ENCODE peak calls at places on chromosomes 16 and 17, in four cellular contexts. A is NT2/D1, N is HepG2, I is GM12878. O is an unnamed sample.

GRCh38 chr17:79630821-79631639 is 20.2 kb upstream of the RBFOX3 start:
- DNase-seq in A (no peak), I (no peak), N (no peak), O (peak)

GRCh38 chr17:37530420-37530819 is 40.7 kb downstream of the DUSP14 start:
- DNase-seq in A (no peak), I (no peak), N (no peak), O (no peak)

GRCh38 chr16:68229431-68230175 is 6.3 kb downstream of the ESRP2 start:
- DNase-seq in N (peak), I (no peak), A (no peak), O (no peak)

GRCh38 chr17:83122834-83123233 is 43.4 kb downstream of the METRNL start:
- DNase-seq in I (no peak), A (no peak), N (no peak), O (no peak)

GRCh38 chr17:35065880-35066279 is 2.4 kb upstream of the RFFL start:
- DNase-seq in N (no peak), I (no peak), A (no peak), O (no peak)

GRCh38 chr17:57099165-57099564 is 14.1 kb downstream of the AKAP1 start:
- DNase-seq in N (no peak), I (no peak), A (no peak), O (no peak)

GRCh38 chr16:90044111-90044551 is 24.9 kb upstream of the DBNDD1 start:
- DNase-seq in N (peak), A (no peak), I (no peak), O (no peak)

GRCh38 chr17:34639706-34640425 is 60.5 kb downstream of the TMEM132E start:
- DNase-seq in N (no peak), I (no peak), A (no peak), O (no peak)

GRCh38 chr17:45777388-45777787 is 6.7 kb upstream of the CRHR1 start:
- DNase-seq in I (no peak), N (no peak), A (no peak), O (no peak)

GRCh38 chr16:75550211-75550662 is 5.8 kb downstream of the TMEM231 start:
- DNase-seq in A (peak), I (peak), N (peak), O (no peak)

GRCh38 chr17:418421-418751 is 65.8 kb upstream of the RPH3AL start:
- DNase-seq in I (no peak), A (no peak), N (no peak), O (no peak)

GRCh38 chr16:70454221-70455034 is at the start of gene FCSK:
- DNase-seq in I (no peak), A (peak), N (peak), O (peak)

GRCh38 chr17:17205368-17206148 is 575 bp downstream of the PLD6 start:
- DNase-seq in I (peak), N (peak), A (no peak), O (no peak)

GRCh38 chr17:81854974-81855774 is 5.2 kb downstream of the P4HB start:
- DNase-seq in I (no peak), N (no peak), A (no peak), O (no peak)

GRCh38 chr17:1108560-1108809 is 71.3 kb downstream of the ABR start:
- DNase-seq in N (no peak), A (no peak), I (no peak), O (no peak)

GRCh38 chr17:15009087-15009486 is 256.0 kb downstream of the PMP22 start:
- DNase-seq in I (no peak), N (no peak), A (no peak), O (no peak)

GRCh38 chr17:8746501-8747236 is 2.0 kb upstream of the CCDC42 start:
- DNase-seq in I (peak), N (no peak), A (no peak), O (no peak)

GRCh38 chr17:31248986-31249385 is 48.1 kb downstream of the OMG start:
- DNase-seq in I (no peak), N (no peak), A (no peak), O (no peak)

GRCh38 chr17:40598021-40598927 is 33.0 kb upstream of the CCR7 start:
- DNase-seq in N (no peak), I (no peak), A (no peak), O (no peak)

GRCh38 chr17:17836250-17836817 is 452 bp downstream of the SREBF1 start:
- DNase-seq in A (no peak), N (peak), I (peak), O (peak)

GRCh38 chr16:77223184-77223583 is 24.0 kb downstream of the SYCE1L start:
- DNase-seq in A (no peak), I (no peak), N (no peak), O (peak)

GRCh38 chr17:68514809-68515208 is 2.6 kb downstream of the PRKAR1A start:
- DNase-seq in I (no peak), A (no peak), N (peak), O (no peak)

GRCh38 chr16:19524356-19524865 is 669 bp downstream of the CCP110 start:
- DNase-seq in I (no peak), A (no peak), N (no peak), O (no peak)

GRCh38 chr16:66503030-66503429 is 46.9 kb downstream of the TK2 start:
- DNase-seq in N (no peak), A (no peak), I (no peak), O (no peak)

GRCh38 chr16:85100265-85100664 is 12.0 kb downstream of the CIBAR2 start:
- DNase-seq in I (no peak), A (no peak), N (no peak), O (no peak)

GRCh38 chr17:80833952-80834895 is 157.4 kb upstream of the CHMP6 start:
- DNase-seq in A (no peak), I (no peak), N (no peak), O (no peak)

GRCh38 chr17:31357831-31358400 is 33.6 kb upstream of the RAB11FIP4 start:
- DNase-seq in N (no peak), A (no peak), I (no peak), O (no peak)

GRCh38 chr16:17397499-17397891 is 73.3 kb downstream of the XYLT1 start:
- DNase-seq in A (no peak), I (no peak), N (peak), O (no peak)

GRCh38 chr17:30345089-30345433 is 11.2 kb upstream of the TMIGD1 start:
- DNase-seq in N (no peak), I (no peak), A (no peak), O (no peak)

GRCh38 chr17:44872131-44872768 is 24.6 kb downstream of the HIGD1B start:
- DNase-seq in N (no peak), I (no peak), A (no peak), O (no peak)

GRCh38 chr17:9174779-9175574 is 153.7 kb downstream of the NTN1 start:
- DNase-seq in A (no peak), N (no peak), I (no peak), O (no peak)

GRCh38 chr16:72646615-72647014 is 401.3 kb downstream of the ZFHX3 start:
- DNase-seq in A (no peak), I (no peak), N (no peak), O (no peak)

GRCh38 chr17:77736207-77736600 is 222.3 kb upstream of the TNRC6C start:
- DNase-seq in A (no peak), N (no peak), I (no peak), O (no peak)

GRCh38 chr17:39461911-39462641 is 790 bp downstream of the CDK12 start:
- DNase-seq in A (no peak), N (peak), I (peak), O (peak)
- TF ChIP-seq YY1 in A (no peak), N (no peak), I (no peak), O (no peak)

DNA sequence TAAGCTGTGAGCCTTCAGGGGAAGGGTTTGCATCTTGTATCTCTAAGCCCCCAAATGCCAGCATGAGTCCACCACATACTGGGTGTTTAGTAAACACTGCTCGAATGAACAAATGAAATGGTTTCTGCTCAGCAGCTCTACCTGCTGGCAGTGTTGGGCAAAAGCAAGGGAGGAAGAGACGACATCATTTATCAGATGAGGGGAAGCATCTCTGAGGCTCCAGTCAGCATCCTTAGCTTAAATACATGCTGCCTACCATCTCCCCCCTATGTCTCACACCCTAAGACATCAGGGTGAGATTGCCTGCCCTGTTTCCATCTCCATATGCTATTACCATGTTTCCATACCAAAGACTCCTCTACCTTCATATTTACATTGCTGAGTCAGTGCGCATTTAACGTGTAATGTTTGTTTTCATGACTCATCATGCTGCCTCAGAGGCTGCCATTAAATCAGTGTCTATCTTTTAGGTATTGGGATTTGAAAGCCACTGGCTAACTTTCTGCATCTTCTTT is 379.8 kb downstream of the UTP18 start:
- DNase-seq in N (peak), I (no peak), A (peak), O (peak)
- TF ChIP-seq SUZ12 in N (no peak), I (no peak), A (no peak), O (no peak)

GRCh38 chr17:12352127-12352526 is 313.6 kb upstream of the MYOCD start:
- DNase-seq in A (no peak), I (no peak), N (no peak), O (no peak)
- TF ChIP-seq YY1 in A (no peak), I (no peak), N (no peak), O (no peak)

DNA sequence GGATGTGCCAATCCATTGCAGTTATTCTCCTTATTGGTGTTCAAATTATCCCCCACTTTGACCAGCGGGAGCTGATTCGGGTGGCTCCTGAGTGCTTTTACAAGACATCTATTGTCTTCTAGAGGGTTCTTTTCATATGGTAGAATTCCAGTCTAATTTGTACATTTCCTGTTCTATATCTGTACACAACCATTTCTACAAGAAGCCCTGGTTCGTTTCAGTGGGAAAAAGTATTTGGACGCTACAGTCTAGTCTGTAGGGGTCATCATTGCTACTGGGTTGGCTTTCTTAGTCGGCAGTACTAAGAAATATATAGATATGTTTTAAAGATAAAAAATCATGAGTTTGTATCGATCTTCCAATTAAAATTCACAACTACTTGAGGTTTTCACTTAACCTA is 262.6 kb downstream of the MAP2K6 start:
- DNase-seq in A (no peak), N (no peak), I (no peak), O (no peak)
- TF ChIP-seq SUZ12 in A (no peak), N (no peak), I (no peak), O (no peak)